ENCODE peak calls at places on chromosomes 16 and 17, in seven cellular contexts. B is cardiac fibroblast, R is fibroblast of pulmonary artery, Q is transverse colon, M is ovary, X is HFFc6, F is AG09309. H is an unnamed sample.

GRCh38 chr17:42484304-42484703 is 25.6 kb downstream of the ATP6V0A1 start:
- DNase-seq in B (no peak), R (no peak), Q (peak), M (no peak), X (no peak), F (no peak), H (no peak)

GRCh38 chr17:3683054-3683511 is 12.9 kb downstream of the P2RX5 start:
- DNase-seq in B (peak), R (peak), Q (peak), M (no peak), X (no peak), F (no peak), H (no peak)

GRCh38 chr17:50096092-50096491 is 941 bp downstream of the PDK2 start:
- DNase-seq in B (no peak), R (no peak), Q (no peak), M (peak), X (no peak), F (no peak), H (no peak)

GRCh38 chr17:80886641-80887573 is 104.7 kb upstream of the CHMP6 start:
- DNase-seq in B (no peak), R (no peak), Q (no peak), M (no peak), X (no peak), F (no peak), H (no peak)

GRCh38 chr16:51553910-51554309 is 402.8 kb upstream of the SALL1 start:
- DNase-seq in B (no peak), R (peak), Q (no peak), M (no peak), X (no peak), F (no peak), H (peak)

GRCh38 chr16:23420011-23420410 is 33.0 kb downstream of the COG7 start:
- DNase-seq in B (peak), R (peak), Q (no peak), M (no peak), X (peak), F (no peak), H (peak)

GRCh38 chr17:77884967-77885641 is 73.4 kb upstream of the TNRC6C start:
- DNase-seq in B (no peak), R (no peak), Q (no peak), M (no peak), X (no peak), F (no peak), H (no peak)

GRCh38 chr16:22814330-22815105 is 556 bp downstream of the HS3ST2 start:
- DNase-seq in B (no peak), R (no peak), Q (no peak), M (no peak), X (no peak), F (no peak), H (no peak)

GRCh38 chr17:77726549-77726957 is 231.9 kb upstream of the TNRC6C start:
- DNase-seq in B (no peak), R (no peak), Q (no peak), M (no peak), X (no peak), F (no peak), H (no peak)

GRCh38 chr16:82231021-82231787 is 61.2 kb upstream of the MPHOSPH6 start:
- DNase-seq in B (no peak), R (no peak), Q (no peak), M (no peak), X (no peak), F (no peak), H (no peak)

GRCh38 chr16:84368327-84368996 is at the start of gene ATP2C2:
- DNase-seq in B (no peak), R (no peak), Q (peak), M (no peak), X (no peak), F (no peak), H (no peak)

GRCh38 chr16:83338941-83339340 is 468.8 kb upstream of the HSBP1 start:
- DNase-seq in B (peak), R (peak), Q (no peak), M (no peak), X (no peak), F (no peak), H (peak)

GRCh38 chr16:89502319-89502843 is 5.8 kb upstream of the SPG7 start:
- DNase-seq in B (peak), R (peak), Q (peak), M (no peak), X (no peak), F (no peak), H (no peak)

GRCh38 chr16:11097094-11097781 is 152.9 kb downstream of the CLEC16A start:
- DNase-seq in B (no peak), R (no peak), Q (no peak), M (no peak), X (no peak), F (no peak), H (no peak)

DNA sequence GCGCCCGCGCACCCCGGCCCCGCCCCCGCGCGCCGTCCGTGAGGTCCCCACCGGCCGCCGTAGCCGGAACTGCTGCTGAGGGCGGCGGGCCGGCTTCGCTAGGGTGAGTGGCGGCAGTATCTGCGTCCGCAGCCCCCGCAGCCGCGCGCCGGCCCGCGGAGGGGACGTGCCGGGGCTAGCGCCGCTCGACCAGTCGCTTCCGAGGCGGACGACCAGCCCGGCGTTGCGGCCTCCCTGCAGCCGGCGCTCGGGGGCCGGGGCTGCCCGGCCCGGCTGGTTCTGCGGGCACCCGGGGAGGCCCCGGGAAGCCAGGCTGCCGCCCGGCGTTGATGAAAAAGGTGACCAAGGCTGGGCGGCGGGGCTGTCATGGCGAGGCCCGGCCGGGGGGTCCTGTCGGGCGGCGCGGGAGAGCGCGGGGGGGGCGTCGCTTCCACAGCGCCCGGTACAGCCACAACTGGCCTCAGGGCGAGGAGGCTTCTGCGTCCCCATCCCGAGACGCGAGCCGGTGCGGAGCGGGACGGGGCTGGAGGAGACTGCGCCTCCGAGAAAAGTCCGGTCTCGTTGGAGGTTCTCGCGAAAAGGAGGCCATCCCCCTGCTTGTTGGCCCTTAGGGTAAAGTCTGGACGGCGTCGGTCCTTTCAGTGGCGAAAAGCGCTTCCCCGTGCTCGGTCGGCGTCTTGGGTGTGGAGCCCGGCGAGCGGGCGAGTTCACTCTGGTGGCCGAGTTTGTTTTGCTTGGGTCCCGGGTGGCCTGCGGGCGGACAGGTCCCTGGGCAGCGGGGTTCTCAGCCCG is at the start of gene CRAMP1:
- DNase-seq in B (peak), R (no peak), Q (peak), M (no peak), X (peak), F (no peak), H (peak)
- TF ChIP-seq CTCF in B (no peak), R (no peak), Q (peak), M (no peak), X (no peak), F (no peak), H (no peak)

DNA sequence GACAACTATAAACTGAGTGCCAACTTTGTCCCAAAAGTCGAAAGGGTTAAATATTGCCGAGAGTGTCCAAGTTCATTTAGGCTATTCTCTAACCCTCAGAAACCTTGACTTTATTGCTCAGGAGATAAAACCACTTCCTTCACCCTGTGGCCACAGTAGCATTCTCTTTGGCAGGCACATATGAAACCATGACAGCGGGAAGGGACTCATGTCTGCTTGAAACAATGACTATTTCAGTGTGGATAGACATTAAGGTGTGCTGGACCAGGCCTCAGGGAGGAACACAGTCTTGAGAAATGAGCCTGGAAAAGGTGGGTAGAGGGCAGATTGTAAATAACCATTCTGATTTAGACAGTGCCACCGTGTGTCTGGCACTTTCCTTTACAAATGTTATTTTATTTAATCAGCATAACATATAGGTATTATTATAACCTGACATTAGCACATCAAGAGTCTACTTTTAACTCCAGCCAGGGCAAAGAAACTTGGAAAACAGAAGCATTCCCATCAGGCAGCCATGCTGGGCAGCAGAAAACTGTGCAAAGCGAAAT is 212.6 kb upstream of the ELAC2 start:
- DNase-seq in B (no peak), R (no peak), Q (no peak), M (no peak), X (no peak), F (no peak), H (peak)
- TF ChIP-seq CTCF in B (no peak), R (no peak), Q (no peak), M (no peak), X (peak), F (no peak), H (no peak)

GRCh38 chr16:30928390-30928789 is 5.0 kb downstream of the FBXL19 start:
- DNase-seq in B (no peak), R (no peak), Q (no peak), M (no peak), X (no peak), F (no peak), H (no peak)
- TF ChIP-seq CTCF in B (no peak), R (no peak), Q (no peak), M (no peak), X (no peak), F (no peak), H (no peak)

GRCh38 chr17:75773121-75773807 is 8.3 kb upstream of the GALK1 start:
- DNase-seq in B (no peak), R (no peak), Q (peak), M (peak), X (no peak), F (no peak), H (no peak)
- TF ChIP-seq CTCF in B (no peak), R (no peak), Q (no peak), M (no peak), X (no peak), F (no peak), H (no peak)

GRCh38 chr16:15773964-15774363 is 82.9 kb downstream of the MYH11 start:
- DNase-seq in B (no peak), R (no peak), Q (no peak), M (no peak), X (no peak), F (no peak), H (no peak)
- TF ChIP-seq CTCF in B (no peak), R (no peak), Q (no peak), M (no peak), X (no peak), F (no peak), H (no peak)

DNA sequence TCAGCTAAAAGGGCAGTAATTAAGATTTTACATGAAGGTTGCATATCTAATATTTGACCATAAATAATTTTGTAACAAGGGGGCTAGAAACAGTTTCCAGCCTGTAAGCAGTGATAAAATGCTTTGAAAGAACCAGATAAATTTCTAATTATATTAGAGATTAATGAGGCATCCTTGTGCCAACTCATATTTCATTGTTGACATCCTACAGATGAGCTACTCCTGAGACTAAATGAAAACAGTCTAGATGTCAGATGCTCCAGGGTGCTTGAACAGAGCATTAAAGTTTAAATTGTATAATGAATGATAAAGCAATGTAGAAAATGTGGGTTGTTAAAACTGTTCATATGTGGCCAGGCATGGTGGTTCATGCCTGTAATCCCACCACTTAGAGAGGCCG is 23.3 kb downstream of the IQCK start:
- DNase-seq in B (no peak), R (no peak), Q (no peak), M (no peak), X (no peak), F (no peak), H (no peak)
- TF ChIP-seq CTCF in B (no peak), R (no peak), Q (no peak), M (no peak), X (no peak), F (no peak), H (no peak)